ENCODE peak calls at places on chromosomes 16 and 17, in five cellular contexts. C, V, Y, E and J are unnamed samples.

GRCh38 chr17:78641243-78641642 is 64.0 kb upstream of the DNAH17 start:
- DNase-seq in C (peak), V (peak), Y (no peak), E (no peak), J (no peak)

GRCh38 chr16:55773859-55774549 is 58.9 kb downstream of the CES1 start:
- DNase-seq in C (no peak), V (no peak), Y (no peak), E (no peak), J (no peak)

GRCh38 chr17:69637399-69638165 is 223.1 kb downstream of the MAP2K6 start:
- DNase-seq in C (no peak), V (no peak), Y (no peak), E (peak), J (no peak)

GRCh38 chr17:59621771-59622170 is 2.1 kb downstream of the CLTC start:
- DNase-seq in C (no peak), V (no peak), Y (no peak), E (peak), J (no peak)

GRCh38 chr17:39429600-39429999 is 21.5 kb downstream of the MED1 start:
- DNase-seq in C (no peak), V (peak), Y (no peak), E (no peak), J (no peak)

GRCh38 chr17:7929158-7930029 is at the start of gene KCNAB3:
- DNase-seq in C (peak), V (peak), Y (peak), E (peak), J (peak)

GRCh38 chr17:83119987-83120864 is 40.8 kb downstream of the METRNL start:
- DNase-seq in C (peak), V (no peak), Y (peak), E (no peak), J (peak)

GRCh38 chr16:55370762-55371482 is 46.9 kb downstream of the IRX6 start:
- DNase-seq in C (peak), V (peak), Y (peak), E (peak), J (peak)

GRCh38 chr17:29124931-29125270 is 55.3 kb downstream of the MYO18A start:
- DNase-seq in C (no peak), V (no peak), Y (no peak), E (no peak), J (no peak)

GRCh38 chr17:6526362-6527152 is 29.8 kb downstream of the PITPNM3 start:
- DNase-seq in C (peak), V (peak), Y (peak), E (no peak), J (no peak)

GRCh38 chr17:27968206-27968732 is 74.2 kb upstream of the NLK start:
- DNase-seq in C (no peak), V (no peak), Y (no peak), E (no peak), J (no peak)

GRCh38 chr16:660459-661183 is 7.3 kb upstream of the RHOT2 start:
- DNase-seq in C (peak), V (peak), Y (peak), E (peak), J (peak)

GRCh38 chr17:65985571-65985970 is 206.4 kb downstream of the CEP112 start:
- DNase-seq in C (no peak), V (no peak), Y (no peak), E (no peak), J (no peak)

GRCh38 chr16:50234771-50235556 is 31.4 kb upstream of the ADCY7 start:
- DNase-seq in C (no peak), V (no peak), Y (no peak), E (peak), J (no peak)

GRCh38 chr17:77281024-77281903 is 140.5 kb downstream of the SEC14L1 start:
- DNase-seq in C (peak), V (peak), Y (peak), E (peak), J (peak)

GRCh38 chr17:42845918-42846593 is 1.7 kb downstream of the AOC2 start:
- DNase-seq in C (no peak), V (no peak), Y (no peak), E (no peak), J (no peak)

GRCh38 chr16:28237754-28238357 is 26.1 kb upstream of the XPO6 start:
- DNase-seq in C (no peak), V (no peak), Y (no peak), E (no peak), J (no peak)

GRCh38 chr17:81397314-81398169 is 2.3 kb downstream of the BAHCC1 start:
- DNase-seq in C (peak), V (no peak), Y (no peak), E (peak), J (no peak)

GRCh38 chr17:70564006-70564620 is 394.8 kb downstream of the KCNJ2 start:
- DNase-seq in C (no peak), V (no peak), Y (no peak), E (no peak), J (no peak)

GRCh38 chr16:6645758-6646423 is 686.8 kb upstream of the RBFOX1 start:
- DNase-seq in C (no peak), V (no peak), Y (no peak), E (no peak), J (no peak)

GRCh38 chr16:11315499-11315898 is 29.8 kb upstream of the RMI2 start:
- DNase-seq in C (peak), V (no peak), Y (peak), E (no peak), J (no peak)

GRCh38 chr16:78444-79145 is 570 bp downstream of the MPG start:
- DNase-seq in C (no peak), V (peak), Y (peak), E (peak), J (peak)

GRCh38 chr16:177394-177822 is 928 bp downstream of the HBA1 start:
- DNase-seq in C (peak), V (no peak), Y (peak), E (no peak), J (no peak)

GRCh38 chr17:17118399-17118798 is 76.1 kb downstream of the MPRIP start:
- DNase-seq in C (no peak), V (no peak), Y (no peak), E (no peak), J (no peak)

GRCh38 chr17:2904135-2904534 is 107.9 kb downstream of the RAP1GAP2 start:
- DNase-seq in C (no peak), V (no peak), Y (peak), E (peak), J (no peak)

GRCh38 chr17:35192708-35193107 is 1.5 kb downstream of the SLC35G3 start:
- DNase-seq in C (no peak), V (no peak), Y (no peak), E (no peak), J (no peak)

DNA sequence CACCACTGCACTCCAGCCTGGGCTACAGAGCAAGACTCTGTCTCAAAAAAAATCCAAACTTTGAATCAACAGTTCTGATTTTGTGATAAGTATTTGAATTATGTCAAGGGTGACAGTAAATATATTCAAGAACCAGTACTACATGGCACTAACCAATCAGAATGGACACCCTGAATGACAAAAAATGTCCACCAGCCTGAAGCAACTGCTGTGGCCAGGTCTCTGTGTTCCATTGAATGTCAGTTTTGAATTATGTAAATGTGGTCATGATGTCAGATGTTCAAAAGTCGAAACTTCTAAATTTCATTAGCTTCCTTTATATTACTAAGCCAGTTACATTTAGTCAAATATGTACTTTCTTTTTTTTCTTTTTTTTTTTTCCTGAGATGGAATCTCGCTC is 15.4 kb upstream of the ATXN1L start:
- DNase-seq in C (no peak), V (no peak), Y (no peak), E (no peak), J (no peak)
- TF ChIP-seq CTCF in C (no peak), V (no peak), Y (no peak), E (no peak), J (no peak)

GRCh38 chr16:85027968-85028637 is 508 bp downstream of the KIAA0513 start:
- DNase-seq in C (no peak), V (no peak), Y (no peak), E (no peak), J (no peak)
- TF ChIP-seq CTCF in C (peak), V (no peak), Y (peak), E (peak), J (peak)

GRCh38 chr17:75517277-75517865 is 1.0 kb downstream of the TSEN54 start:
- DNase-seq in C (peak), V (no peak), Y (no peak), E (no peak), J (no peak)
- TF ChIP-seq CTCF in C (peak), V (no peak), Y (no peak), E (no peak), J (no peak)

GRCh38 chr16:71287454-71287853 is 1.7 kb downstream of the CMTR2 start:
- DNase-seq in C (no peak), V (no peak), Y (no peak), E (no peak), J (no peak)

GRCh38 chr16:71287903-71288302 is 1.3 kb downstream of the CMTR2 start:
- DNase-seq in C (no peak), V (no peak), Y (no peak), E (no peak), J (no peak)

GRCh38 chr16:71288570-71288889 is 672 bp downstream of the CMTR2 start:
- DNase-seq in C (no peak), V (no peak), Y (no peak), E (no peak), J (no peak)

GRCh38 chr16:71289732-71290062 is 495 bp upstream of the CMTR2 start:
- DNase-seq in C (no peak), V (no peak), Y (no peak), E (no peak), J (no peak)

DNA sequence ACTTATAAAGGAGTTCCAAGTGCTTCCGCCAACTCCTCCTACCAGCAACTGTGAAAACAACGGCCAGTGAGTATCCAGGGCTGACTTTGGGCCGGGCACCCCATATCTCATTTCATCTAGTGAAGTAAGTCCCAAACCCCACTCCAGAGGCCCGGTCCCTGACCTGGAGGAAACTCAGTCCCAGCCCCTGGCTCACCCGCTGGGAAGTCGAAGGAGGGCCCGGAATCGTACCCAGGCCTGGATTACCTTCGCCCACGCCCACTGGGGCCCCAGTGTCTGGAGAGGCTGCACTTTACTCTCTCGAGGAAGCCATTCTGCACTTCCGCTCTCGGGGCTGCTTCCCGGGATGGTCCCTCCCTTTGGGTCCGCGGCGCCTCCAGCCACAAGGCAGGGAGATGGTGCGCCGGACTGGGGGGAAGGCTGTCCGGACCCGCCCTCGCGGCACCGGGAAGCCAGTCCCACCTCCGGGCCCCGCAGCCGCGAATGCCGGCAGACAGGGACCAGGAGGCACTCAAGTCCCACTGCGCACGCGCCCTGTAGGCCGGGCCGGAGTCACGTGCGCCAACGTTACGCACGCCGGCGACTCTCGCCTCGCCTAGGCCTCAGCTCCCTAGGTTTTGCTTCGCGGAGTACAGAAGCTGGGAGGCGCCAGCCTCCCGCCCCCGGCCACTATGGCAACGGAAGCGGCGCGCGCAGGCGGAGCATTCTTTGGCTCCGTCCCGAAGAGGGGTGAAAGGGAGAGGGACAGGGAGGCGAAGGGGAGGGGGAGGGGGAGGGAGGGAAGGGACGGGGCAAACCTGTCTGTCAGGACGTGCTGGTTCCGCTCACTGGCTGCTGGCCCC is at the start of gene CMTR2:
- DNase-seq in C (peak), V (peak), Y (peak), E (peak), J (peak)
- TF ChIP-seq CTCF in C (no peak), V (no peak), Y (no peak), E (no peak), J (no peak)

DNA sequence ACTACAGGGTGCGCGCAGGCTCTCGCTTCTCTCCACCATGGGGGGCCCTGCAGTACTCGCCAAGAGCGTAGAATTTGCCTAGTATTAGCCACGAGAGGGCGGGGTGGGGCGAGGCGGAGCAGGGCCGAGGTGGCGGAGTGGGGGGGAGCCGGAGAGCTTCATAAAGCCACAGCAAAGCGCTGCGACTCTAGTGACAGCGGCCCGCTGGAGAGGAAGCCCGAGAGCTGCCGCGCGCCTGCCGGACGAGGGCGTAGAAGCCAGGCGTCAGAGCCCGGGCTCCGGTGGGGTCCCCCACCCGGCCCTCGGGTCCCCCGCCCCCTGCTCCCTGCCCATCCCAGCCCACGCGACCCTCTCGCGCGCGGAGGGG is at the start of gene TBX21:
- DNase-seq in C (peak), V (peak), Y (peak), E (peak), J (peak)
- TF ChIP-seq CTCF in C (peak), V (no peak), Y (no peak), E (peak), J (peak)

DNA sequence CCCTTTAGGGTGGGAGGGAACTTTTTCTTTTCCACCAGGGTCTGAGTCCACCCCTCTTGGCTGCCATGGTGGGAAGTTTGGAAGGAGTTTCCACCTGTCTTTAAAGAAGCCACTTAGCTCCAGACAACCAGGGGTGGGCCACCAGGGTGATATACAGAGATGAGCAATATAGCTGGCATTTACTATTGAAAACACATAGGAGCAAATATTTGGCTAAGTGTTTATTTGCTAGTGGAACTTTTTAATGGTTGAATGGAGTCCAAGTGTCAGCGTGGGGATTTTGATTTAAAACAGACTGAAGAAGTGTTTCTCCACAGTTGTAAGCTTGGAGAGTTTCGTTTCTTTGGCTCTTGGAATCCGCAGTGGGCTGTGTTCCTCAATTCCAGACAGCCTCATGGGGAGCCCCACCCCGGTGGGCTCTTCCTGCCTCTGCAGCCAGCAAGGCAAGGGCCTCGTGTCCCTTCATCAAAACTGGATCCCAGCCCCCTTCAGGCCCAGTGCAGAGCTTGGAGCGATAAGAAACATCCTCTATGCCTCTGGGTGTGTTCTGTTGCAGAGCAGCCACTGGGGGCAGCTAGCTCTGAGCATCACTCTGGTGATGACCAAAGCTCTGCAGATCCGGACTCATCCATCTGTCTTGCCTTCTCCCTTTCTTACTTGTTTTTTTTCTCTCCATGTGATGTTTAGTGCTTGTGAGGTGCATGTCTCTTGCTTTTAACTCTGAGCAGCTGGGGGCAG is 36.1 kb downstream of the NOG start:
- DNase-seq in C (peak), V (no peak), Y (no peak), E (peak), J (no peak)
- TF ChIP-seq CTCF in C (peak), V (no peak), Y (no peak), E (peak), J (no peak)